ENCODE peak calls at places on chromosomes 4 and X, in six cellular contexts. N, A, Z, H, P and M are unnamed samples.

GRCh38 chrX:103453655-103454054 is 65.6 kb downstream of the RAB40A start:
- DNase-seq in Z (no peak), P (no peak), N (no peak), H (peak; percentile 85), A (no peak), M (peak; percentile 84)

GRCh38 chr4:44487341-44487740 is 38.7 kb upstream of the KCTD8 start:
- DNase-seq in Z (no peak), N (no peak), P (no peak), A (no peak), H (no peak), M (peak; percentile 74)

GRCh38 chr4:152014280-152014679 is 253.5 kb upstream of the GATB start:
- DNase-seq in Z (peak; percentile 40), P (no peak), A (peak; percentile 61), N (peak; percentile 51), H (no peak), M (no peak)

GRCh38 chrX:119067023-119067739 is 5.6 kb upstream of the CT47C1 start:
- DNase-seq in H (peak; percentile 34), Z (peak; percentile 21), A (peak; percentile 25), P (no peak), N (peak; percentile 34), M (peak; percentile 12)

GRCh38 chr4:158895797-158896442 is 127.1 kb downstream of the FNIP2 start:
- DNase-seq in N (no peak), Z (no peak), P (no peak), A (no peak), H (peak; percentile 25), M (no peak)

GRCh38 chr4:61220556-61220955 is 20.4 kb downstream of the ADGRL3 start:
- DNase-seq in P (no peak), A (no peak), H (no peak), Z (no peak), N (no peak), M (no peak)

GRCh38 chr4:107856901-107857300 is 32.2 kb downstream of the SGMS2 start:
- DNase-seq in Z (no peak), P (no peak), H (no peak), A (no peak), N (no peak), M (no peak)

GRCh38 chrX:70172226-70172625 is 5.1 kb upstream of the DGAT2L6 start:
- DNase-seq in H (peak; percentile 29), N (no peak), A (no peak), P (no peak), Z (no peak), M (no peak)

GRCh38 chr4:101348367-101348827 is 1.1 kb upstream of the PPP3CA start:
- DNase-seq in H (no peak), Z (no peak), A (no peak), N (no peak), P (no peak), M (no peak)

GRCh38 chrX:39645059-39645895 is 452.5 kb downstream of the BCOR start:
- DNase-seq in Z (peak; percentile 7), H (peak; percentile 82), P (no peak), N (no peak), A (peak; percentile 21), M (no peak)

GRCh38 chr4:150063128-150063527 is 15.1 kb upstream of the DCLK2 start:
- DNase-seq in N (no peak), A (no peak), H (no peak), P (no peak), Z (no peak), M (no peak)

GRCh38 chrX:96688789-96689188 is 4.1 kb downstream of the DIAPH2 start:
- DNase-seq in N (no peak), P (no peak), Z (no peak), H (no peak), A (no peak), M (no peak)

GRCh38 chr4:148004228-148004813 is 272.4 kb downstream of the ARHGAP10 start:
- DNase-seq in A (no peak), N (no peak), P (no peak), H (no peak), Z (no peak), M (no peak)

GRCh38 chr4:139633661-139634060 is 32.0 kb upstream of the MGST2 start:
- DNase-seq in A (no peak), Z (no peak), H (peak; percentile 36), N (peak; percentile 29), P (no peak), M (no peak)

GRCh38 chr4:122666527-122667245 is 45.8 kb upstream of the IL21 start:
- DNase-seq in N (no peak), A (no peak), H (peak; percentile 96), Z (no peak), P (no peak), M (peak; percentile 79)

GRCh38 chr4:110742148-110742547 is 119.3 kb upstream of the PITX2 start:
- DNase-seq in H (peak; percentile 36), P (no peak), N (no peak), A (no peak), Z (no peak), M (no peak)

GRCh38 chr4:41260315-41260714 is 3.6 kb downstream of the UCHL1 start:
- DNase-seq in H (no peak), Z (no peak), N (no peak), A (no peak), P (no peak), M (no peak)

GRCh38 chr4:89661490-89661889 is 175.5 kb downstream of the SNCA start:
- DNase-seq in A (no peak), Z (no peak), H (peak; percentile 78), P (no peak), N (no peak), M (peak; percentile 49)

GRCh38 chr4:3613980-3614730 is 81.9 kb upstream of the LRPAP1 start:
- DNase-seq in Z (no peak), N (no peak), A (no peak), H (no peak), P (no peak), M (peak; percentile 18)